ENCODE peak calls at places on chromosomes 5 and 9, in seven cellular contexts. One of them, this sample, is unnamed.

GRCh38 chr9:95649801-95650213 is 133.0 kb upstream of the PTCH1 start:
- DNase-seq in endothelial cell: no peak
- DNase-seq in testis: no peak
- DNase-seq in stomach: no peak
- DNase-seq in heart left ventricle: no peak
- DNase-seq in AG09319: no peak
- DNase-seq in MM.1S: no peak
- DNase-seq in this sample: no peak

GRCh38 chr9:21836437-21837161 is 34.2 kb downstream of the MTAP start:
- DNase-seq in testis: no peak
- DNase-seq in endothelial cell: no peak
- DNase-seq in AG09319: peak
- DNase-seq in heart left ventricle: no peak
- DNase-seq in stomach: no peak
- DNase-seq in MM.1S: no peak
- DNase-seq in this sample: peak

GRCh38 chr9:91820949-91821880 is 128.8 kb downstream of the ROR2 start:
- DNase-seq in endothelial cell: no peak
- DNase-seq in AG09319: no peak
- DNase-seq in heart left ventricle: no peak
- DNase-seq in testis: no peak
- DNase-seq in stomach: no peak
- DNase-seq in MM.1S: no peak
- DNase-seq in this sample: no peak

GRCh38 chr9:96383165-96383939 is at the start of gene SLC35D2:
- DNase-seq in AG09319: no peak
- DNase-seq in testis: peak
- DNase-seq in heart left ventricle: peak
- DNase-seq in stomach: peak
- DNase-seq in endothelial cell: peak
- DNase-seq in MM.1S: no peak
- DNase-seq in this sample: peak

GRCh38 chr5:21895766-21896165 is 957.4 kb downstream of the CDH12 start:
- DNase-seq in endothelial cell: no peak
- DNase-seq in testis: no peak
- DNase-seq in stomach: no peak
- DNase-seq in MM.1S: no peak
- DNase-seq in heart left ventricle: no peak
- DNase-seq in AG09319: no peak
- DNase-seq in this sample: no peak

GRCh38 chr5:126044931-126045565 is 378.2 kb upstream of the GRAMD2B start:
- DNase-seq in testis: no peak
- DNase-seq in MM.1S: no peak
- DNase-seq in AG09319: no peak
- DNase-seq in endothelial cell: no peak
- DNase-seq in stomach: no peak
- DNase-seq in heart left ventricle: no peak
- DNase-seq in this sample: no peak

GRCh38 chr9:132849168-132849831 is 28.8 kb downstream of the AK8 start:
- DNase-seq in testis: peak
- DNase-seq in AG09319: no peak
- DNase-seq in stomach: peak
- DNase-seq in heart left ventricle: no peak
- DNase-seq in endothelial cell: no peak
- DNase-seq in MM.1S: peak
- DNase-seq in this sample: no peak

GRCh38 chr5:150412319-150413175 is at the start of gene CD74:
- DNase-seq in heart left ventricle: peak
- DNase-seq in AG09319: no peak
- DNase-seq in MM.1S: peak
- DNase-seq in testis: peak
- DNase-seq in endothelial cell: peak
- DNase-seq in stomach: peak
- DNase-seq in this sample: peak

GRCh38 chr5:79020861-79021561 is 35.9 kb upstream of the ARSB start:
- DNase-seq in endothelial cell: peak
- DNase-seq in stomach: peak
- DNase-seq in AG09319: peak
- DNase-seq in heart left ventricle: no peak
- DNase-seq in testis: peak
- DNase-seq in MM.1S: peak
- DNase-seq in this sample: peak

GRCh38 chr5:128414469-128414868 is 123.6 kb downstream of the FBN2 start:
- DNase-seq in stomach: no peak
- DNase-seq in endothelial cell: no peak
- DNase-seq in MM.1S: no peak
- DNase-seq in heart left ventricle: no peak
- DNase-seq in testis: no peak
- DNase-seq in AG09319: no peak
- DNase-seq in this sample: no peak

GRCh38 chr9:26779072-26779471 is 113.5 kb downstream of the CAAP1 start:
- DNase-seq in stomach: no peak
- DNase-seq in AG09319: no peak
- DNase-seq in endothelial cell: no peak
- DNase-seq in MM.1S: no peak
- DNase-seq in testis: no peak
- DNase-seq in heart left ventricle: no peak
- DNase-seq in this sample: no peak

GRCh38 chr5:79795764-79796398 is 106.2 kb downstream of the CMYA5 start:
- DNase-seq in endothelial cell: no peak
- DNase-seq in AG09319: no peak
- DNase-seq in heart left ventricle: peak
- DNase-seq in testis: no peak
- DNase-seq in stomach: no peak
- DNase-seq in MM.1S: no peak
- DNase-seq in this sample: peak

GRCh38 chr9:24616858-24617257 is 71.2 kb upstream of the IZUMO3 start:
- DNase-seq in heart left ventricle: no peak
- DNase-seq in MM.1S: no peak
- DNase-seq in endothelial cell: no peak
- DNase-seq in testis: no peak
- DNase-seq in AG09319: no peak
- DNase-seq in stomach: no peak
- DNase-seq in this sample: no peak

GRCh38 chr5:74179183-74179582 is 461.3 kb downstream of the ENC1 start:
- DNase-seq in MM.1S: no peak
- DNase-seq in testis: no peak
- DNase-seq in AG09319: no peak
- DNase-seq in heart left ventricle: no peak
- DNase-seq in stomach: no peak
- DNase-seq in endothelial cell: no peak
- DNase-seq in this sample: no peak

GRCh38 chr5:168162464-168162863 is 129.0 kb upstream of the WWC1 start:
- DNase-seq in stomach: no peak
- DNase-seq in MM.1S: no peak
- DNase-seq in heart left ventricle: no peak
- DNase-seq in testis: no peak
- DNase-seq in AG09319: no peak
- DNase-seq in endothelial cell: no peak
- DNase-seq in this sample: no peak

GRCh38 chr5:106174903-106175302 is 1495.8 kb downstream of the EFNA5 start:
- DNase-seq in AG09319: no peak
- DNase-seq in heart left ventricle: no peak
- DNase-seq in testis: no peak
- DNase-seq in stomach: no peak
- DNase-seq in MM.1S: no peak
- DNase-seq in endothelial cell: no peak
- DNase-seq in this sample: no peak

GRCh38 chr5:60842859-60843692 is 993 bp downstream of the ELOVL7 start:
- DNase-seq in endothelial cell: peak
- DNase-seq in MM.1S: peak
- DNase-seq in testis: no peak
- DNase-seq in stomach: no peak
- DNase-seq in AG09319: no peak
- DNase-seq in heart left ventricle: no peak
- DNase-seq in this sample: peak

GRCh38 chr9:33813712-33814641 is 3.0 kb upstream of the UBE2R2 start:
- DNase-seq in AG09319: no peak
- DNase-seq in testis: peak
- DNase-seq in MM.1S: peak
- DNase-seq in endothelial cell: no peak
- DNase-seq in heart left ventricle: no peak
- DNase-seq in stomach: no peak
- DNase-seq in this sample: peak

GRCh38 chr9:12426198-12426864 is 266.9 kb upstream of the TYRP1 start:
- DNase-seq in MM.1S: no peak
- DNase-seq in heart left ventricle: no peak
- DNase-seq in endothelial cell: no peak
- DNase-seq in testis: no peak
- DNase-seq in stomach: no peak
- DNase-seq in AG09319: no peak
- DNase-seq in this sample: no peak
- TF ChIP-seq CTCF in MM.1S: no peak
- TF ChIP-seq CTCF in heart left ventricle: no peak
- TF ChIP-seq CTCF in endothelial cell: no peak
- TF ChIP-seq CTCF in testis: no peak
- TF ChIP-seq CTCF in stomach: no peak
- TF ChIP-seq CTCF in AG09319: no peak
- TF ChIP-seq CTCF in this sample: no peak

DNA sequence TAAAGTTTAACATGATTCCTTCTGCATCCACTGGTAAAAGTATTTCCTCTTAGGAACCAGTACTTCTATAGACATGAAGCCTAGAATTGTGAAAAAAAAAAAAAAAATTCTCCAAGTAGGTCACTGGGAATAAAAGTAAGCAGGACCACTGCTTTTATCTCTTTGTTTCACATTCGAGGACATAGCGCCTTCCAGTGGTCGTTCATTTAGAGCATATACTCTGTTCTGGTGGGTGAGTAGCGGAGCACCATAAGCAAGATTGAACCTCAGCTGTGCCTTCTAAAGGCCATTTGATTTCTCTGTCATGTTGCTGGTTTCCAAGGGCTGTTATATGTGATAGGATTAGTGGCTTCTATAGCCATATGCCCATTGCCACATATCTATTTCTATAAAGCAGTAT is 393.1 kb downstream of the TMEM232 start:
- DNase-seq in heart left ventricle: no peak
- DNase-seq in MM.1S: no peak
- DNase-seq in testis: peak
- DNase-seq in AG09319: no peak
- DNase-seq in stomach: no peak
- DNase-seq in endothelial cell: peak
- DNase-seq in this sample: no peak
- TF ChIP-seq CTCF in heart left ventricle: no peak
- TF ChIP-seq CTCF in MM.1S: no peak
- TF ChIP-seq CTCF in testis: no peak
- TF ChIP-seq CTCF in AG09319: no peak
- TF ChIP-seq CTCF in stomach: no peak
- TF ChIP-seq CTCF in endothelial cell: no peak
- TF ChIP-seq CTCF in this sample: no peak

DNA sequence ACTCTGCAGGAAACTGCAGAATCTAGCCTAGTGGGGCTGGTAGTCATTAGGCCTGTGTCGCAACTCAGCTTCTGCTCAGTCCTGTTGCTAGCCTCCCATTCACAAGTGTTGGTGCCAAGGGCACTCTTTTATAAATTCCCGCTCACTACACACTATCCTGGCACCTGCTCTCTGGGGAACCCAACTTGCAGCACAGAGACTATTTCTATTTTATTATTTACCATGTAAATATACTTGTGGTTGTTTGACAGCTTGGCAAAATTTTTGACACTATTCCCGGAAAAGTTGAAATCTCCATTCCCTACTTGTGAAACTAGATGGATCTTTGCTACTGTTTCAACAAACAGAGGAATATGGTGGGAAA is 20.4 kb upstream of the SMC2 start:
- DNase-seq in AG09319: no peak
- DNase-seq in heart left ventricle: no peak
- DNase-seq in testis: no peak
- DNase-seq in MM.1S: no peak
- DNase-seq in endothelial cell: no peak
- DNase-seq in stomach: no peak
- DNase-seq in this sample: no peak
- TF ChIP-seq CTCF in AG09319: no peak
- TF ChIP-seq CTCF in heart left ventricle: no peak
- TF ChIP-seq CTCF in testis: no peak
- TF ChIP-seq CTCF in MM.1S: no peak
- TF ChIP-seq CTCF in endothelial cell: no peak
- TF ChIP-seq CTCF in stomach: no peak
- TF ChIP-seq CTCF in this sample: no peak

DNA sequence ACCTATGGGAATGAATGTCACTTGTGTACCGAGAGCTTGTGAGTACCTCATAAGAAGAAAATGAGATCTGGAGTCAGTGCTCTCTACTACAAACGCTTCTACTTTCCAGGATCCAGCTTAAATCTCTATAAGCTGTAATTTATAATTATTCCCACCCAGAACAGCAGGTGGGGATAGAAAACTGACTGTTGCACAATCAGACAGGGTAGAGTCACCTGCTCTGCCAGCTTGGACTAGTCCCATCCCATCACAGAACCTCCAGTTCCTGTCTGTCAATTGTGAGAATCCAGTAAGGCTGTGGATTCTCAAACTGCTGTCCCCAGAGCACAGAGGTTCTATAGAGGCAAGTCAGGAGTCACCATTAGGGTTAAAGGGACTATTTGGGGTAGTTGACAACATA is 2.0 kb downstream of the SPINK7 start:
- DNase-seq in stomach: no peak
- DNase-seq in heart left ventricle: no peak
- DNase-seq in endothelial cell: no peak
- DNase-seq in MM.1S: no peak
- DNase-seq in AG09319: no peak
- DNase-seq in testis: no peak
- DNase-seq in this sample: peak
- TF ChIP-seq CTCF in stomach: no peak
- TF ChIP-seq CTCF in heart left ventricle: no peak
- TF ChIP-seq CTCF in endothelial cell: no peak
- TF ChIP-seq CTCF in MM.1S: no peak
- TF ChIP-seq CTCF in AG09319: no peak
- TF ChIP-seq CTCF in testis: no peak
- TF ChIP-seq CTCF in this sample: peak

DNA sequence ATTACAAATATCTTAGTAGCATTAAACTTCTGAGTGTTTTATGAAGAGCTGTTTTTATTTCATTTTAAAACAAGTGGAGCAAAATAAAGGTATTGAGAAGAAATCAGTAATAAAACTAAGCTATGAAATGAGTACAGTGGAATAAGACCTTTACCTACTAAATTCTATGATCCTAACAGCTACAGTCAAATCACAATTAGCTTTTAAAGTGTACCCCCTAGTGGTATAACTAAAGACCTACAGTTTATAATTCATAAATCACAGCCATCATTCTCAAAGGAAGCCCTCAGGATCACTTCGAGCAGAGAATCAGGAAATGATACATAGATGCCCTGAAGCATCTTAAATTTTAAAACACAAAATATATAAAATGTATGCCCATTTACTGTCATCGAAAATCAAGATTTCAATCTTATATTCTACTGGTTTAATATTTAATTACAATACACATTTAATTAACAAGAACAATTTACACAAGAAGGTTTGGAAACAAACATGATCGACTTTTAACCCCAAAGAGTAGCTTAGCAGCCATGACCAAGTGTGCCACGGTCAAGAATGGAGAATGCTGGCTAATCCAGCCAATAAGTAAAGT is 12.3 kb downstream of the CCNH start:
- DNase-seq in MM.1S: peak
- DNase-seq in stomach: no peak
- DNase-seq in testis: no peak
- DNase-seq in AG09319: no peak
- DNase-seq in endothelial cell: no peak
- DNase-seq in heart left ventricle: no peak
- DNase-seq in this sample: no peak
- TF ChIP-seq CTCF in MM.1S: peak
- TF ChIP-seq CTCF in stomach: peak
- TF ChIP-seq CTCF in testis: peak
- TF ChIP-seq CTCF in AG09319: peak
- TF ChIP-seq CTCF in endothelial cell: peak
- TF ChIP-seq CTCF in heart left ventricle: peak
- TF ChIP-seq CTCF in this sample: peak

GRCh38 chr9:108813951-108814601 is 41.7 kb downstream of the ACTL7B start:
- DNase-seq in MM.1S: no peak
- DNase-seq in endothelial cell: peak
- DNase-seq in stomach: no peak
- DNase-seq in AG09319: peak
- DNase-seq in testis: no peak
- DNase-seq in heart left ventricle: no peak
- DNase-seq in this sample: peak
- TF ChIP-seq CTCF in MM.1S: peak
- TF ChIP-seq CTCF in endothelial cell: no peak
- TF ChIP-seq CTCF in stomach: no peak
- TF ChIP-seq CTCF in AG09319: peak
- TF ChIP-seq CTCF in testis: no peak
- TF ChIP-seq CTCF in heart left ventricle: peak
- TF ChIP-seq CTCF in this sample: no peak